ENCODE peak calls at places on chromosomes 2 and 18, in six cellular contexts. G, S, V, I, E and M are unnamed samples.

GRCh38 chr2:147030966-147031760 is 813.7 kb upstream of the ACVR2A start:
- DNase-seq in V (no peak), S (no peak), I (no peak), G (no peak), E (peak; percentile 66), M (no peak)

GRCh38 chr2:136025057-136025973 is 39.9 kb upstream of the DARS1 start:
- DNase-seq in E (peak; percentile 46), G (peak; percentile 69), I (peak; percentile 83), S (peak; percentile 51), V (peak; percentile 77), M (no peak)

GRCh38 chr2:240933048-240933965 is 27.2 kb downstream of the CROCC2 start:
- DNase-seq in V (peak; percentile 19), I (peak; percentile 16), S (no peak), G (peak; percentile 7), E (no peak), M (no peak)

GRCh38 chr2:22273853-22274252 is 1111.1 kb upstream of the KLHL29 start:
- DNase-seq in I (no peak), G (no peak), S (no peak), V (no peak), E (no peak), M (no peak)

GRCh38 chr2:138395565-138396306 is 105.8 kb upstream of the SPOPL start:
- DNase-seq in E (peak; percentile 40), V (no peak), G (no peak), I (no peak), S (no peak), M (no peak)

GRCh38 chr18:77102246-77103040 is 30.1 kb downstream of the MBP start:
- DNase-seq in V (no peak), I (no peak), E (peak; percentile 57), G (no peak), S (no peak), M (peak; percentile 65)

GRCh38 chr2:48946444-48947048 is 191.0 kb upstream of the LHCGR start:
- DNase-seq in E (peak; percentile 13), G (peak; percentile 20), S (peak; percentile 43), V (peak; percentile 51), I (peak; percentile 33), M (peak; percentile 18)

GRCh38 chr18:77762632-77763031 is 513.0 kb downstream of the GALR1 start:
- DNase-seq in I (no peak), V (no peak), S (no peak), E (no peak), G (no peak), M (no peak)

GRCh38 chr18:47036298-47036874 is 965 bp upstream of the ELOA2 start:
- DNase-seq in I (no peak), E (peak; percentile 36), V (no peak), S (no peak), G (no peak), M (no peak)

GRCh38 chr2:72619622-72620021 is 206.2 kb downstream of the EXOC6B start:
- DNase-seq in S (no peak), G (no peak), I (no peak), E (peak; percentile 47), V (no peak), M (no peak)

GRCh38 chr18:78503129-78503528 is 476.5 kb upstream of the SALL3 start:
- DNase-seq in G (no peak), S (no peak), V (no peak), I (no peak), E (no peak), M (no peak)

GRCh38 chr18:12599966-12600365 is 57.9 kb downstream of the SPIRE1 start:
- DNase-seq in E (no peak), V (no peak), I (no peak), S (no peak), G (no peak), M (no peak)

GRCh38 chr2:26555246-26556133 is 77.6 kb upstream of the OTOF start:
- DNase-seq in I (no peak), S (no peak), E (no peak), V (no peak), G (no peak), M (no peak)

GRCh38 chr18:8507881-8508280 is 101.4 kb upstream of the RAB12 start:
- DNase-seq in E (no peak), S (no peak), I (no peak), V (no peak), G (no peak), M (no peak)

GRCh38 chr18:13276530-13277520 is 58.3 kb downstream of the LDLRAD4 start:
- DNase-seq in S (no peak), I (no peak), G (no peak), E (no peak), V (no peak), M (no peak)

GRCh38 chr2:235504459-235505200 is 10.8 kb downstream of the AGAP1 start:
- DNase-seq in S (no peak), G (no peak), E (no peak), I (no peak), V (no peak), M (no peak)

GRCh38 chr2:18545384-18545783 is 15.1 kb downstream of the RDH14 start:
- DNase-seq in V (no peak), G (no peak), I (no peak), E (peak; percentile 83), S (no peak), M (no peak)

GRCh38 chr18:12062974-12063373 is 30.7 kb upstream of the ANKRD62 start:
- DNase-seq in S (no peak), G (no peak), I (no peak), E (no peak), V (no peak), M (no peak)

GRCh38 chr2:232444409-232445148 is 11.4 kb upstream of the ALPI start:
- DNase-seq in S (peak; percentile 56), G (peak; percentile 60), E (peak; percentile 70), I (no peak), V (peak; percentile 57), M (peak; percentile 37)

GRCh38 chr18:37496568-37496967 is 69.0 kb downstream of the CELF4 start:
- DNase-seq in G (no peak), I (no peak), S (no peak), E (no peak), V (no peak), M (no peak)

GRCh38 chr2:20040489-20041172 is 10.8 kb downstream of the LAPTM4A start:
- DNase-seq in V (no peak), G (no peak), I (no peak), S (no peak), E (no peak), M (no peak)

GRCh38 chr2:190849774-190850173 is 30.8 kb upstream of the GLS start:
- DNase-seq in E (peak; percentile 68), V (no peak), G (no peak), I (no peak), S (no peak), M (no peak)

GRCh38 chr2:100240386-100240785 is 81.9 kb downstream of the LONRF2 start:
- DNase-seq in E (no peak), I (no peak), S (no peak), V (no peak), G (no peak), M (no peak)

GRCh38 chr2:12456293-12457151 is 260.2 kb upstream of the TRIB2 start:
- DNase-seq in I (peak; percentile 78), S (peak; percentile 91), E (peak; percentile 98), G (peak; percentile 81), V (peak; percentile 88), M (peak; percentile 31)
- H3K4me3 ChIP-seq in I (peak overlapping the region; percentile 24), S (no peak overlapping the region), E (peak overlapping the region; percentile 20), G (peak overlapping the region; percentile 4), V (peak overlapping the region; percentile 24), M (peak overlapping the region; percentile 22)

DNA sequence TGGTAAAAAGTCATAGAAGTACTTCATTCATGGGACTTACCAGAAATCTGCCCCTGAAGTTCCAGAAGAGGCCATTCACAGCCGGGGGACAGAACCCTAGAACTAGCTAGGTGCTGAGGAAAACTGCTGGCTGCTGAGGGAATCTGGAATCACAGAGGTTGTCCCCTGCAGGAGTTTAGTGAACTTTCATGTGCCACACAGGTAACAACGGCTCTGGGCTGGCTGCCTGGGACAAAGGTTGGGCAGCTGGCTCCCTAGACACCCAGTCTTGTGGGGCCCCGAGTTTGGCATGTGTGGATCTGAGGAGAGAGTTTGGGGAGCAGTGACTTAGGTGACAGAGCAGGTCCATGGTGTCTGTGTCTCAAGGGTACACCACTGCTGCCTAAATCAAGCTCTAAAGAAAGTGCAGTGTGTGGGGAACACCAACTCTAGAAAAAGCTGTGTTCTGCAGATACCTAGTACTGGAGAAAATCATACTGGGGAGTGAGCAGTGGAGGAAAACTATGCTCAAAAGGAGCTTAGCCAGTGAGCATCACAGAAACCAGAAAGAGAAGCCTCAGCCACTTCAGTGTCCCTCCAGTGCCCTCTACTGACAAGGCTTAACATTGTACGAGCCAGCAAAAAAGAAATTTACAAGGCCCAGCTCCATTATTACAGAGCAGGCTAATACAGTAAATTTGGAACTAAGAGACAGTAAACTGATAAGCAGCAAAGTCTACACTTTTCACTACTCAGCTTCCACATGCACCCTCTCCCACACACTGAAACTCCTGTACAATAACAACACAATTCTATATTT is 15.2 kb downstream of the GALNT3 start:
- DNase-seq in I (no peak), V (no peak), G (no peak), S (peak; percentile 20), E (no peak), M (no peak)
- TF ChIP-seq CTCF in I (no peak), V (no peak), G (peak; percentile 20), S (peak; percentile 25), E (peak; percentile 43), M (peak; percentile 48)

GRCh38 chr18:75109819-75110218 is 99.1 kb downstream of the PTGR3 start:
- DNase-seq in S (no peak), V (no peak), I (no peak), E (no peak), G (no peak), M (no peak)

GRCh38 chr18:75112486-75113096 is 96.3 kb downstream of the PTGR3 start:
- DNase-seq in S (no peak), G (no peak), E (no peak), I (no peak), V (no peak), M (no peak)

GRCh38 chr18:75111673-75112485 is 97.1 kb downstream of the PTGR3 start:
- DNase-seq in E (no peak), G (no peak), S (no peak), I (no peak), V (no peak), M (no peak)

GRCh38 chr18:75110311-75110710 is 98.6 kb downstream of the PTGR3 start:
- DNase-seq in E (no peak), V (no peak), I (no peak), G (no peak), S (no peak), M (no peak)

DNA sequence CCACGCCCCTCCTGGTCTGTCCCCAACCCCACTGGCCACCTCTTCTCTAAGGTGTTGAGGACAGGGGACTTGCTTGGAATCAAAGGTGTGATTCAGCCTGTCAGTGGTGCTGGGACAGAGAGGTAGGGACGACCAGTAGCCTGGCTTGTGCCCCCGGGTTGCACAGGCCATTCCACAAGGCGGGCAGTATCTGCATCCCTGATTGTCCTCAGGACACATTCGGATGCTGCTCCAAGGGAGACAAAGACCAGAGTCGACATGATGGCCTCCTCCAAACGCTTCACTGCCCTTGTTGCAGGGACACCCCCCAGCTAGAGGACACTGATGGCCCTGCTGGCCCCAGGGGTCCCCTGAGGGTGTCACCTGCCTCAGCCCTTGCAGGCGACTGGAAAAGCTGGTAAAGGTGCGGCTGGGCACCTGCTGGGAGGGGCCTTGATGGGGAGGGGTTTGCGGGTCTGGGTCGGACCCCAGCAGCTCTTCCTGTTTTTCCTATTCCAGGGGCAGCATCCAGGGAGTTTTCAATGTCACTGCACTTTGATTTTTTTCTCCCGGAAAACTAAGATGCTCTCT is 98.0 kb downstream of the PTGR3 start:
- DNase-seq in V (no peak), G (no peak), S (no peak), E (no peak), I (no peak), M (no peak)
- H3K36me3 ChIP-seq in V (no peaks in the 10 kb centered on the region), G (no peaks in the 10 kb centered on the region), S (no peaks in the 10 kb centered on the region), E (no peaks in the 10 kb centered on the region), I (no peaks in the 10 kb centered on the region), M (no peaks in the 10 kb centered on the region)

GRCh38 chr18:48874233-48874632 is 76.5 kb downstream of the SMAD7 start:
- DNase-seq in E (no peak), S (no peak), G (no peak), V (no peak), I (no peak), M (no peak)
- H3K4me3 ChIP-seq in E (no peak overlapping the region), S (no peak overlapping the region), G (no peak overlapping the region), V (no peak overlapping the region), I (no peak overlapping the region), M (no peak overlapping the region)